ENCODE peak calls at places on chromosomes 12 and 14, in eight cellular contexts. U, Y, L, T, C, H, E and Z are unnamed samples. For H3K4me1, the result is how much of the 10 kb centered on the place peaks cover.

GRCh38 chr12:117155278-117156060 is 34.8 kb downstream of the FBXO21 start:
- DNase-seq in U (peak), Y (no peak), L (peak), T (peak), C (peak), H (no peak), E (peak), Z (no peak)

GRCh38 chr12:109604902-109605536 is 31.4 kb downstream of the MVK start:
- DNase-seq in U (no peak), Y (no peak), L (no peak), T (no peak), C (no peak), H (no peak), E (no peak), Z (no peak)

GRCh38 chr12:6553051-6553868 is 2.6 kb downstream of the IFFO1 start:
- DNase-seq in U (no peak), Y (no peak), L (peak), T (peak), C (no peak), H (no peak), E (peak), Z (peak)

GRCh38 chr12:6062427-6063378 is 61.8 kb downstream of the VWF start:
- DNase-seq in U (no peak), Y (no peak), L (peak), T (no peak), C (peak), H (no peak), E (peak), Z (peak)

GRCh38 chr14:96567289-96567899 is 65.2 kb downstream of the PAPOLA start:
- DNase-seq in U (no peak), Y (no peak), L (peak), T (no peak), C (no peak), H (no peak), E (no peak), Z (no peak)

GRCh38 chr14:21505009-21505553 is 6.1 kb downstream of the METTL3 start:
- DNase-seq in U (no peak), Y (no peak), L (no peak), T (no peak), C (no peak), H (peak), E (no peak), Z (no peak)

GRCh38 chr14:67704484-67705089 is 2.9 kb downstream of the RDH12 start:
- DNase-seq in U (peak), Y (no peak), L (peak), T (no peak), C (peak), H (peak), E (peak), Z (no peak)

GRCh38 chr12:93002278-93003054 is 73.4 kb upstream of the EEA1 start:
- DNase-seq in U (no peak), Y (no peak), L (peak), T (no peak), C (peak), H (no peak), E (peak), Z (no peak)

GRCh38 chr12:129911437-129912049 is 7.7 kb upstream of the TMEM132D start:
- DNase-seq in U (no peak), Y (no peak), L (no peak), T (peak), C (peak), H (no peak), E (peak), Z (no peak)

GRCh38 chr12:24898185-24898584 is 50.7 kb downstream of the BCAT1 start:
- DNase-seq in U (no peak), Y (no peak), L (no peak), T (no peak), C (no peak), H (no peak), E (no peak), Z (no peak)

GRCh38 chr12:54734196-54734950 is 86.2 kb upstream of the DCD start:
- DNase-seq in U (no peak), Y (no peak), L (no peak), T (no peak), C (peak), H (no peak), E (no peak), Z (no peak)

GRCh38 chr14:42391146-42391821 is 784.6 kb downstream of the LRFN5 start:
- DNase-seq in U (no peak), Y (no peak), L (no peak), T (no peak), C (no peak), H (no peak), E (no peak), Z (no peak)

GRCh38 chr12:27542628-27543027 is 18.6 kb downstream of the PPFIBP1 start:
- DNase-seq in U (no peak), Y (no peak), L (peak), T (no peak), C (no peak), H (no peak), E (no peak), Z (no peak)

GRCh38 chr12:110744176-110744575 is 1.5 kb upstream of the PPP1CC start:
- DNase-seq in U (no peak), Y (no peak), L (peak), T (no peak), C (peak), H (no peak), E (peak), Z (no peak)
- H3K4me3 ChIP-seq in U (peak), Y (no peak), L (no peak), T (no peak), C (no peak), H (no peak), E (no peak), Z (no peak)

GRCh38 chr12:53096761-53097160 is 706 bp upstream of the IGFBP6 start:
- DNase-seq in U (no peak), Y (no peak), L (no peak), T (no peak), C (no peak), H (no peak), E (no peak), Z (no peak)

GRCh38 chr12:53098354-53098981 is 1.0 kb downstream of the IGFBP6 start:
- DNase-seq in U (peak), Y (no peak), L (peak), T (peak), C (no peak), H (no peak), E (no peak), Z (peak)

GRCh38 chr12:53097207-53097563 is 282 bp upstream of the IGFBP6 start:
- DNase-seq in U (no peak), Y (no peak), L (peak), T (no peak), C (no peak), H (no peak), E (no peak), Z (no peak)

GRCh38 chr12:53098982-53099651 is 1.6 kb downstream of the IGFBP6 start:
- DNase-seq in U (peak), Y (no peak), L (peak), T (peak), C (peak), H (no peak), E (peak), Z (peak)

DNA sequence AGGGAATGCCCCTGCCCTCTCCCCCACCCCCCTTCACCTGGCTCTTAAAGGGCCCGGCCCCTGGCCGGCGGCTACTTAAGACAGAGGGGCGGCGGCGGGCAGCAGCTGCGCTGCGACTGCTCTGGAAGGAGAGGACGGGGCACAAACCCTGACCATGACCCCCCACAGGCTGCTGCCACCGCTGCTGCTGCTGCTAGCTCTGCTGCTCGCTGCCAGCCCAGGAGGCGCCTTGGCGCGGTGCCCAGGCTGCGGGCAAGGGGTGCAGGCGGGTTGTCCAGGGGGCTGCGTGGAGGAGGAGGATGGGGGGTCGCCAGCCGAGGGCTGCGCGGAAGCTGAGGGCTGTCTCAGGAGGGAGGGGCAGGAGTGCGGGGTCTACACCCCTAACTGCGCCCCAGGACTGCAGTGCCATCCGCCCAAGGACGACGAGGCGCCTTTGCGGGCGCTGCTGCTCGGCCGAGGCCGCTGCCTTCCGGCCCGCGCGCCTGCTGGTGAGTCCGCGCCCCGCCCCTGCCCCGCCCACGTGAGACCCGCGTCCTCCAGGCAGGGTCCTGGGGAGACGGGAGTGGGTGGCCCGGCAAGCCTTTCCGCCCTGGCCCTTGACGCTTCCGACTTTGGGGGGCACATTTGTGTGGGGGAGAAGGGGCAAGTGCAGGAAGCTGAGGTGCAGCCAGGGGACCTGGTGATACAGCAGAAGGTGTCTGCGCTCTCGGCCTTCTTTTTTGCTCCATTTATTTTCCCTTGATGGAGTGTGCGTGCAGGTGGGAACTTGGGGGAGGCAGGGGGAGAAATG is at the start of gene IGFBP6:
- DNase-seq in U (no peak), Y (no peak), L (peak), T (peak), C (peak), H (no peak), E (peak), Z (peak)
- TF ChIP-seq POLR2A in U (no peak), Y (no peak), L (no peak), T (peak), C (peak), H (peak), E (no peak), Z (no peak)

DNA sequence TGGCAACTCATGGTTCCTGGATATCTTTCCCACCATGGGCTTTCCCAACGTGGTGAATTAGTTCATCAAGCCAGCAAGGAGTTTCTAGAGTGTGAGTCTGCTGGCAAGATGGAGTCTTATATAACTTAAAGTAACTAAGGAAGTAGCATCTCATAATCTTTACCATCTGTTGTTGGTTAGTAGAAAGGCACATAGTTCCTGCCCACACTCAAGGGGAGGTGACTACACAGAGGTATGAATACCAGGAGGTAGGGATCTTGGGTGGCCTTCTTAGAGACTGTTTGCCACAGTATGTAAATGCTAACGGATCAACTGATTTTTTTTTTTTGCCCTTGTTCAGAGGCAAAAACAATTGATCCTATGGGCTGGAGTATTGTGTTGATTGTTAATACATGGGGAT is 446.9 kb downstream of the ATP23 start:
- DNase-seq in U (no peak), Y (no peak), L (no peak), T (no peak), C (no peak), H (no peak), E (no peak), Z (no peak)
- H3K4me1 ChIP-seq in U (under half), Y (under half), L (under half), T (under half), C (under half), H (under half), E (under half), Z (under half)

GRCh38 chr14:64639340-64639821 is 64.8 kb upstream of the PLEKHG3 start:
- DNase-seq in U (no peak), Y (no peak), L (peak), T (no peak), C (no peak), H (no peak), E (no peak), Z (no peak)

GRCh38 chr14:64636208-64636979 is 67.8 kb upstream of the PLEKHG3 start:
- DNase-seq in U (peak), Y (no peak), L (peak), T (peak), C (peak), H (no peak), E (peak), Z (peak)

GRCh38 chr14:64637735-64638473 is 66.3 kb upstream of the PLEKHG3 start:
- DNase-seq in U (no peak), Y (no peak), L (no peak), T (no peak), C (no peak), H (no peak), E (no peak), Z (peak)

GRCh38 chr14:64638625-64639024 is 65.6 kb upstream of the PLEKHG3 start:
- DNase-seq in U (no peak), Y (no peak), L (no peak), T (no peak), C (no peak), H (no peak), E (no peak), Z (no peak)

DNA sequence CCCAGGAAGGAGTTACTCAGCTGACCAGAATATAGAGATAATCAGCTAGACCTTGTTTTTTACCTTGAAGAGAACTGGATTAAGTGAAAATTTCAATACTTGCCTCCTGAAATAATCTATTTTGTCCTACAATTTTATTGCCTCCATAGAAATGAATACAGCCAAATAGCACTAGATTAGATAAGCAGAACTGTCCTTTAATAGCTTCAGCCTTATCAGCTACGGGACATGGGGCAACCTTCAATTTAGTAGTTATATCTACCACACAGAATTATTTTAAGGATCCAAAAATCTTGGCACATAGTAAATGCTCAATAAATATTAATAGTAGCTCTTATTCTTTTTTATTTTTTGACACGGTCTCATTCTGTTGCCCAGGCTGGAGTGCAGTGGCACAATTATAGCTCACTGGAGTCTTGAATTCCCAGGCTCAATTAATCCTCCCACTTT is 67.2 kb upstream of the PLEKHG3 start:
- DNase-seq in U (no peak), Y (no peak), L (no peak), T (no peak), C (no peak), H (no peak), E (no peak), Z (no peak)
- H3K4me3 ChIP-seq in U (no peak), Y (no peak), L (no peak), T (no peak), C (no peak), H (no peak), E (no peak), Z (no peak)

DNA sequence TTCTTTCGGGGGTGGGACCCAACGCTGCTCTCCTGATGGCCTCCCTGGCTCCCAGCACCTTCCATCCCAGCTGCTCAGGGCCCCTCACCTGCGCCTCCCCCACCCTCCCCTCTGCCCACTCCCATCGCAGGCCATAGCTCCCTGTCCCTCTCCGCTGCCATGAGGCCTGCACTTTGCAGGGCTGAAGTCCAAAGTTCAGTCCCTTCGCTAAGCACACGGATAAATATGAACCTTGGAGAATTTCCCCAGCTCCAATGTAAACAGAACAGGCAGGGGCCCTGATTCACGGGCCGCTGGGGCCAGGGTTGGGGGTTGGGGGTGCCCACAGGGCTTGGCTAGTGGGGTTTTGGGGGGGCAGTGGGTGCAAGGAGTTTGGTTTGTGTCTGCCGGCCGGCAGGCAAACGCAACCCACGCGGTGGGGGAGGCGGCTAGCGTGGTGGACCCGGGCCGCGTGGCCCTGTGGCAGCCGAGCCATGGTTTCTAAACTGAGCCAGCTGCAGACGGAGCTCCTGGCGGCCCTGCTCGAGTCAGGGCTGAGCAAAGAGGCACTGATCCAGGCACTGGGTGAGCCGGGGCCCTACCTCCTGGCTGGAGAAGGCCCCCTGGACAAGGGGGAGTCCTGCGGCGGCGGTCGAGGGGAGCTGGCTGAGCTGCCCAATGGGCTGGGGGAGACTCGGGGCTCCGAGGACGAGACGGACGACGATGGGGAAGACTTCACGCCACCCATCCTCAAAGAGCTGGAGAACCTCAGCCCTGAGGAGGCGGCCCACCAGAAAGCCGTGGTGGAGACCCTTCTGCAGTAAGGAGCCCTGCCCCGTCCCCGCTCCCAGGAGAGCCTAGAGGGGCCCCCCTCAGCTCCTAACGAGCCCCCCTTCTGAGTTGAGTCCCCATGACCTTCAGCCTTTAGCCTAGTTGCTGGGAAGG is at the start of gene HNF1A:
- DNase-seq in U (no peak), Y (no peak), L (no peak), T (no peak), C (peak), H (no peak), E (no peak), Z (no peak)
- TF ChIP-seq POLR2A in U (no peak), Y (no peak), L (no peak), T (no peak), C (no peak), H (no peak), E (no peak), Z (no peak)

GRCh38 chr12:1706284-1707016 is 15.6 kb downstream of the ADIPOR2 start:
- DNase-seq in U (no peak), Y (no peak), L (peak), T (no peak), C (no peak), H (no peak), E (no peak), Z (no peak)
- H3K4me1 ChIP-seq in U (under half), Y (under half), L (under half), T (under half), C (under half), H (under half), E (under half), Z (under half)